ENCODE peak calls at places on chromosomes 12 and 14, in six cellular contexts. J, T, X, M, N and K are unnamed samples.

GRCh38 chr12:93322784-93323183 is 54.9 kb upstream of the NUDT4 start:
- DNase-seq in J (no peak), T (peak), X (no peak), M (no peak), N (no peak), K (no peak)

GRCh38 chr12:119870462-119870861 is 6.7 kb downstream of the CIT start:
- DNase-seq in J (no peak), T (no peak), X (no peak), M (no peak), N (no peak), K (peak)

GRCh38 chr12:30928356-30929264 is 2.1 kb downstream of the TSPAN11 start:
- DNase-seq in J (no peak), T (no peak), X (peak), M (no peak), N (no peak), K (no peak)

GRCh38 chr12:63905523-63905922 is 61.0 kb downstream of the SRGAP1 start:
- DNase-seq in J (no peak), T (peak), X (no peak), M (no peak), N (no peak), K (peak)

GRCh38 chr12:119307747-119308146 is 26.8 kb upstream of the CCDC60 start:
- DNase-seq in J (no peak), T (no peak), X (no peak), M (no peak), N (no peak), K (no peak)

GRCh38 chr12:120229583-120230325 is 28.8 kb upstream of the RPLP0 start:
- DNase-seq in J (no peak), T (peak), X (no peak), M (no peak), N (no peak), K (peak)

GRCh38 chr14:61889914-61890351 is 127.7 kb downstream of the SNAPC1 start:
- DNase-seq in J (no peak), T (no peak), X (no peak), M (no peak), N (no peak), K (no peak)

GRCh38 chr14:88995437-88996198 is 171.2 kb downstream of the TTC8 start:
- DNase-seq in J (no peak), T (peak), X (no peak), M (peak), N (no peak), K (peak)

GRCh38 chr14:105891221-105891602 is 364.8 kb downstream of the TMEM121 start:
- DNase-seq in J (peak), T (no peak), X (no peak), M (no peak), N (peak), K (no peak)

GRCh38 chr12:40158592-40159111 is 52.8 kb upstream of the SLC2A13 start:
- DNase-seq in J (no peak), T (peak), X (no peak), M (peak), N (no peak), K (peak)

GRCh38 chr14:50335389-50335788 is 23.3 kb downstream of the DMAC2L start:
- DNase-seq in J (no peak), T (peak), X (peak), M (peak), N (peak), K (no peak)

GRCh38 chr12:117854339-117855012 is 114.3 kb downstream of the KSR2 start:
- DNase-seq in J (no peak), T (peak), X (no peak), M (peak), N (no peak), K (peak)

GRCh38 chr14:51978566-51979398 is 10.6 kb upstream of the RTRAF start:
- DNase-seq in J (peak), T (peak), X (peak), M (peak), N (peak), K (peak)

GRCh38 chr14:97544581-97544980 is 747.4 kb downstream of the VRK1 start:
- DNase-seq in J (no peak), T (no peak), X (no peak), M (no peak), N (no peak), K (no peak)

GRCh38 chr12:50452795-50453194 is 52.0 kb upstream of the DIP2B start:
- DNase-seq in J (no peak), T (no peak), X (no peak), M (peak), N (no peak), K (no peak)

GRCh38 chr12:42144174-42144423 is 575 bp downstream of the GXYLT1 start:
- DNase-seq in J (peak), T (no peak), X (no peak), M (no peak), N (peak), K (no peak)

GRCh38 chr14:52619692-52620091 is 67.1 kb downstream of the GPR137C start:
- DNase-seq in J (no peak), T (no peak), X (no peak), M (no peak), N (no peak), K (no peak)

GRCh38 chr14:105500726-105501101 is 9.7 kb downstream of the TEDC1 start:
- DNase-seq in J (peak), T (no peak), X (no peak), M (no peak), N (peak), K (no peak)

GRCh38 chr14:83707056-83707455 is 1822.9 kb upstream of the FLRT2 start:
- DNase-seq in J (no peak), T (peak), X (no peak), M (no peak), N (no peak), K (no peak)

DNA sequence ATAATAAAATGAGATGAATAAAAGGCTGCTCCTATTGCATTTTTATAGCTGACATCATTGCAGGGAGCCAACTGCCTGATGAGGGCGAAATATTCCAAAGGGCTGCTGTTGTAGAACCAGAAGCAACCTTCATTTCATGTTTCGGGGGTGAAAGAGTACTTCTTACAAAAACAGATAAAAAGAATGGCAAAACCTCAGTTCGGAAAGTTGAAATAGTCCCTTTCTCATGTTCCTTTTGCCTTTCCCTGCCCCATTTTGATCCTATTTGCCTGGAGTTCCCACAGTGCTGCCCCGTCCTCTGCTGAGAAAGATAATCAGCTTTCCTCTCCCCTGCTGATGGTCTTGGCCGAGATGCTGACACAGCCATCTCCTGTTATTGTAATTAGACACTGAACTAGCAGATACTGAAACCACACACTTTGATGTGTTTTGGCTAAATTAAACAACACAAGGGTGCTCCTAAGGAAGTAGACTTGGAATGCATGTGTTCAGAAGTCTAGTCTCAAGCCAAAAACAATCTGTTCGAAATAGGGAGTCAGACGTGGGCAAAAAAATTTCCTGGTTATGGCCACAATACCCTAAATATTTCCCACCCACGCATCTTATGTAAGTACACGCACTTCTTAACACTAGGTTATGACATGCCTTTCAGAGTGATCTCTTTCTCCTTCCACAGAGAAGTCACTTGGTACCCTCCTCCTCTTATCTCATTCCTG is 117.2 kb downstream of the PPM1H start:
- DNase-seq in J (no peak), T (peak), X (peak), M (no peak), N (no peak), K (peak)
- TF ChIP-seq CTCF in J (no peak), T (no peak), X (no peak), M (no peak), N (no peak), K (no peak)

DNA sequence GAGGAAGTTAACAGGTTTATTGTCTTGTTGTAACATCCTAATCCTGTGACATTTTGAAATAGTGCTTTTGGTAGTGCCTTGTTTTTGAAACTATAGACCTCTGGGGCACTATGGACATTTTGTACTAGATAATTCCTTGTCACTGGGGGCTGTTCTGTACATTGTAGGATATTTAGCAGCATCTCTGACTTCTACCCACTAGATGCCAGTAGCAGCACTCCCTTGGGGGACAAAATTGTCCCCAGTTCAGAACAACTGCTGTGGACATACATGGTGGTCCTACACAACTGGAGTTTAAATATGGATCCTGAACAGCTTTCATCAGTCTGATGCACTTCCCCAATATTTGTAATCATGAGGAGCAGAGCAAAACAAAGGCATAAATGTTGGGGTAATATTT is 264.7 kb downstream of the RAD51B start:
- DNase-seq in J (no peak), T (no peak), X (no peak), M (no peak), N (no peak), K (peak)
- TF ChIP-seq CTCF in J (peak), T (peak), X (no peak), M (peak), N (no peak), K (peak)

DNA sequence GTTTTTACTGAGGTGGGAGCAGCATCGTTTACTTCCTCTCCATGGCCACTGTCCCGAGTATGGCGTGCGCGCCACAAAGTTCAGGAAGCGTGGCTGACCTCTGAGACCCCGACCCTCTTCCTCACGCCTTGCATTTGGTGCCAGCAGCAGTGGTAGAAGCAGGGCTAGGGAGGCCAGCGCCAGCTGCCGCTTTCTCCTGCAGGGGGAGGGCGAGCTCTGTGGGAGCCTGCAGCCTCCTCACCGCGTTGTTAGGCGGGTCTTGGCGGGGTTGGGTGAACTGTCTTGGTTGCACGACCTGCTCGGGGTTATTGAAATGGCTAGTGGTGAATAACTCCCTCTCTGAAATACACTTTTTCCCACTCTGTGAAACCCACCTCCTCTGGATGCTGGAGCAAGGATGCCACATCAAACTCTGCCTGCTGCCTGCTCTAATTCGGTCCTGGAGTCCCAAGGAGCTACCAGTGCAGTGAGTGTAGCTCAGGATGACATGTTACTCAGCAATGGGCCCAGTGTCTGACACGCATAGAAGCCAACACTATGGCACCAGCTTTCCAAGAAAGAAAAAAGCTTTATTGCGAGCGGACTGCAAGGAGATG is 22.3 kb upstream of the TDRD9 start:
- DNase-seq in J (no peak), T (no peak), X (no peak), M (no peak), N (no peak), K (no peak)
- TF ChIP-seq CTCF in J (no peak), T (no peak), X (no peak), M (no peak), N (no peak), K (no peak)

GRCh38 chr14:101737414-101738367 is 23.8 kb upstream of the PPP2R5C start:
- DNase-seq in J (no peak), T (no peak), X (no peak), M (no peak), N (peak), K (no peak)
- TF ChIP-seq CTCF in J (no peak), T (peak), X (no peak), M (no peak), N (no peak), K (no peak)

DNA sequence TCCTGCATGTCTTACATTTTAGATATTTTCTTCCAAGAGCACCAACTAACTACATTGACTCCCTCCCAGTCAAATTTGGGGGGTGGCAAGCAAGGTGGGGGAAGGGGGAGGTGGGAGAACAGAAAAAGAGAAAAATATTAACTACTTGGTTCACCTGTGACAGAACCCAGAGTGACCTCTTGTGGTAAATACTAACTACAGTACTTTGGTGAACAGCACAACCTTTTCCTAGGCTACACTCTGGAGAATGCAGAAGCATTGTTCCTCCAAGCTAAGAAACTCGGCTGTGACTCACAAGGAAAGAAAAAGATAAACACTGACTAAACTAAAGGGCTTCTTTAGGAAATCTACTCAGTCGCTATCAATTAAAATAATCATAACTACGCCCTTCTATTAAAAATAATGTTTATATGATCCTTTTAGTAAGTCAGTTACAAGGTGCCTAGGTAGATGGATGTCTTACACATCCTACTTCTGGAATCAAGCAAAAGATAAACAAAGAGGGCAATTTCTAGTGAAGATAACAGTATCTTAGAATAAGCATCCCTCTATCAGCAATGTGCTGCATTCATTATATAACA is 5.4 kb downstream of the KCNH5 start:
- DNase-seq in J (no peak), T (peak), X (no peak), M (no peak), N (no peak), K (peak)
- TF ChIP-seq CTCF in J (peak), T (peak), X (no peak), M (no peak), N (no peak), K (peak)

DNA sequence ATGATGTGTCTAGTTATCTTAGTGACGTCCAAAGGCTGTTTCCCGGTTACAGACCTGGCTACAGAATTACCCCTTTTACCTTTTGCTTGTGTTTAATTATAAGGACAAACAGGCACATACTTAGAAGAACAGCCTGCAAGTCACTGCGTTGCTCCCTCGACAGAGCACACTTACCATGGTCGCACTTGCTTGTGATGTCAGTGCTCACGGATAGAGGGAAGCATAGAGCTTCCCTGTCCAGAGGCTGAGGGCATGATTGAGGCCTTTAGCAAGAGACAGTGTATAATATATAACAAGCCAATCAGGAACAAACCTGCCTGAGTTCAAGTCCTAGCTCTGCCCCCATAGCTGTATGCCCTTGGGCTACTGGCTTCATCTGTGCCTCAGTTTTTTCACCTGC is 73.2 kb upstream of the SCN8A start:
- DNase-seq in J (no peak), T (no peak), X (no peak), M (no peak), N (no peak), K (no peak)
- TF ChIP-seq CTCF in J (no peak), T (no peak), X (no peak), M (no peak), N (no peak), K (no peak)

GRCh38 chr12:52892974-52893373 is 11.9 kb downstream of the KRT8 start:
- DNase-seq in J (no peak), T (no peak), X (no peak), M (no peak), N (no peak), K (no peak)

GRCh38 chr12:52895726-52896189 is 9.1 kb downstream of the KRT8 start:
- DNase-seq in J (no peak), T (no peak), X (no peak), M (no peak), N (no peak), K (no peak)

GRCh38 chr12:52890417-52890816 is 14.5 kb downstream of the KRT8 start:
- DNase-seq in J (no peak), T (no peak), X (no peak), M (no peak), N (no peak), K (no peak)

GRCh38 chr12:52891044-52891443 is 13.8 kb downstream of the KRT8 start:
- DNase-seq in J (no peak), T (no peak), X (no peak), M (no peak), N (no peak), K (no peak)

GRCh38 chr12:52892193-52892852 is 12.6 kb downstream of the KRT8 start:
- DNase-seq in J (no peak), T (no peak), X (no peak), M (no peak), N (no peak), K (no peak)
- TF ChIP-seq CTCF in J (no peak), T (no peak), X (no peak), M (no peak), N (no peak), K (no peak)